ENCODE peak calls at places on chromosomes 12 and 14, in four cellular contexts. Y is H54, F is testis, G is stromal cell of bone marrow. W is an unnamed sample.

GRCh38 chr14:20486700-20487401 is 17.6 kb downstream of the PNP start:
- DNase-seq in Y (no peak), F (no peak), G (no peak), W (no peak)

GRCh38 chr14:69708586-69709169 is 58.3 kb upstream of the SRSF5 start:
- DNase-seq in G (no peak), F (no peak), Y (no peak), W (no peak)

GRCh38 chr12:22321018-22321605 is 13.4 kb downstream of the ST8SIA1 start:
- DNase-seq in F (no peak), G (no peak), Y (no peak), W (no peak)

GRCh38 chr14:101761881-101762529 is 496 bp downstream of the PPP2R5C start:
- DNase-seq in F (peak), G (no peak), Y (peak), W (peak)

GRCh38 chr12:18683603-18684002 is 54.2 kb downstream of the PLCZ1 start:
- DNase-seq in G (no peak), F (no peak), Y (no peak), W (no peak)

GRCh38 chr12:7131502-7131866 is 1.3 kb downstream of the CLSTN3 start:
- DNase-seq in F (no peak), G (no peak), Y (no peak), W (peak)

GRCh38 chr12:53596920-53597363 is 29.2 kb downstream of the ATF7 start:
- DNase-seq in Y (no peak), G (peak), F (no peak), W (no peak)

GRCh38 chr12:47820631-47821345 is 1.1 kb upstream of the HDAC7 start:
- DNase-seq in Y (peak), G (peak), F (peak), W (peak)

GRCh38 chr14:80584638-80585505 is 356.7 kb downstream of the CEP128 start:
- DNase-seq in G (no peak), F (no peak), Y (no peak), W (no peak)

GRCh38 chr12:19739195-19739776 is 300.0 kb downstream of the AEBP2 start:
- DNase-seq in F (peak), G (peak), Y (peak), W (peak)

GRCh38 chr12:58433969-58434368 is 486.3 kb downstream of the LRIG3 start:
- DNase-seq in G (no peak), Y (no peak), F (no peak), W (no peak)

GRCh38 chr12:49296836-49297694 is 2.1 kb downstream of the PRPH start:
- DNase-seq in G (no peak), F (peak), Y (no peak), W (peak)

GRCh38 chr12:28390716-28391452 is 200.6 kb downstream of the CCDC91 start:
- DNase-seq in F (no peak), G (peak), Y (no peak), W (no peak)

GRCh38 chr14:57486767-57487379 is 6.8 kb downstream of the CCDC198 start:
- DNase-seq in G (peak), Y (no peak), F (peak), W (peak)

GRCh38 chr12:57214398-57214781 is 2.2 kb upstream of the NXPH4 start:
- DNase-seq in Y (peak), G (no peak), F (peak), W (peak)

GRCh38 chr14:23639891-23640523 is 3.8 kb downstream of the DHRS2 start:
- DNase-seq in G (peak), F (no peak), Y (no peak), W (no peak)

GRCh38 chr14:58944226-58944769 is 244.2 kb upstream of the DAAM1 start:
- DNase-seq in Y (no peak), G (no peak), F (peak), W (peak)

GRCh38 chr14:36315159-36315853 is 5.1 kb downstream of the MBIP start:
- DNase-seq in F (no peak), Y (no peak), G (no peak), W (no peak)

GRCh38 chr12:23921099-23921846 is 28.2 kb downstream of the SOX5 start:
- DNase-seq in F (no peak), G (no peak), Y (no peak), W (no peak)

GRCh38 chr14:99101826-99102461 is 170.1 kb downstream of the BCL11B start:
- DNase-seq in G (no peak), Y (no peak), F (no peak), W (no peak)

GRCh38 chr12:118714051-118714460 is 267.3 kb upstream of the SRRM4 start:
- DNase-seq in F (peak), Y (peak), G (no peak), W (peak)

GRCh38 chr14:101004954-101005353 is 101.4 kb upstream of the RTL1 start:
- DNase-seq in Y (no peak), G (peak), F (no peak), W (no peak)

GRCh38 chr12:3116106-3116898 is 39.1 kb downstream of the TSPAN9 start:
- DNase-seq in Y (no peak), G (no peak), F (no peak), W (no peak)

GRCh38 chr14:36518586-36519430 is 1.2 kb downstream of the NKX2-1 start:
- DNase-seq in G (no peak), F (no peak), Y (no peak), W (peak)

GRCh38 chr12:32566663-32567634 is 112.2 kb upstream of the DNM1L start:
- DNase-seq in G (no peak), Y (no peak), F (peak), W (no peak)

GRCh38 chr14:52094871-52095270 is 26.0 kb upstream of the NID2 start:
- DNase-seq in G (no peak), Y (no peak), F (no peak), W (no peak)

W was measured in iPS-NIHi11.